ENCODE peak calls at places on chromosomes 5 and 9, in nine cellular contexts. X, O, Y, V, E, S, M, B and U are unnamed samples.

GRCh38 chr5:176629853-176630680 is at the start of the genes EIF4E1B and SNCB:
- DNase-seq in Y (peak; percentile 80), V (peak; percentile 39), O (no peak), X (peak; percentile 87), B (peak; percentile 39), M (no peak), E (peak; percentile 30), S (no peak), U (peak; percentile 58)

GRCh38 chr5:73623929-73624404 is 2.0 kb upstream of the ARHGEF28 start:
- DNase-seq in B (no peak), E (no peak), M (no peak), S (no peak), V (no peak), Y (no peak), O (no peak), X (no peak), U (no peak)

GRCh38 chr9:104093162-104093561 is 947 bp upstream of the SMC2 start:
- DNase-seq in B (no peak), S (no peak), E (peak; percentile 25), M (no peak), V (no peak), Y (no peak), O (no peak), X (peak; percentile 10), U (peak; percentile 2)

GRCh38 chr5:7018144-7018543 is 304.9 kb downstream of the TENT4A start:
- DNase-seq in V (no peak), O (no peak), E (no peak), M (no peak), X (no peak), S (no peak), B (no peak), Y (no peak), U (no peak)

GRCh38 chr5:80491296-80491695 is 3.4 kb downstream of the FAM151B start:
- DNase-seq in M (no peak), B (no peak), S (no peak), O (no peak), X (no peak), E (no peak), Y (no peak), V (no peak), U (no peak)

GRCh38 chr5:135222171-135222681 is 176.8 kb downstream of the MACROH2A1 start:
- DNase-seq in E (no peak), M (peak; percentile 10), V (peak; percentile 68), O (no peak), X (no peak), B (no peak), S (no peak), Y (peak; percentile 18), U (no peak)

GRCh38 chr9:89602978-89603628 is 1.7 kb upstream of the GADD45G start:
- DNase-seq in M (peak; percentile 90), E (peak; percentile 82), O (peak; percentile 69), V (peak; percentile 86), B (peak; percentile 91), X (peak; percentile 94), Y (peak; percentile 97), S (peak; percentile 94), U (peak; percentile 84)

GRCh38 chr9:89597711-89598707 is 6.8 kb upstream of the GADD45G start:
- DNase-seq in E (peak; percentile 68), S (no peak), B (no peak), O (peak; percentile 47), Y (no peak), V (peak; percentile 57), M (peak; percentile 59), X (peak; percentile 74), U (peak; percentile 69)

GRCh38 chr9:77427256-77427927 is 220.7 kb downstream of the GNA14 start:
- DNase-seq in E (no peak), V (no peak), O (no peak), Y (no peak), B (no peak), S (no peak), X (no peak), M (no peak), U (peak; percentile 84)

GRCh38 chr5:59005934-59006701 is 423.2 kb downstream of the RAB3C start:
- DNase-seq in M (no peak), X (no peak), O (no peak), B (no peak), S (no peak), V (no peak), Y (no peak), E (no peak), U (no peak)

GRCh38 chr5:167652690-167653089 is 638.8 kb upstream of the WWC1 start:
- DNase-seq in V (no peak), O (no peak), X (no peak), M (no peak), S (no peak), E (no peak), Y (no peak), B (no peak), U (no peak)

GRCh38 chr5:32933692-32934091 is 222.6 kb downstream of the NPR3 start:
- DNase-seq in Y (no peak), X (no peak), V (no peak), M (no peak), E (no peak), S (no peak), O (no peak), B (no peak), U (no peak)

GRCh38 chr5:102638316-102638715 is 116.8 kb upstream of the PAM start:
- DNase-seq in S (no peak), Y (no peak), B (no peak), X (no peak), V (no peak), M (no peak), E (no peak), O (no peak), U (no peak)

GRCh38 chr5:178282391-178282790 is 49.8 kb upstream of the PHYKPL start:
- DNase-seq in B (no peak), V (no peak), S (peak; percentile 24), O (no peak), E (no peak), Y (no peak), X (no peak), M (no peak), U (no peak)

GRCh38 chr9:23821400-23822181 is 4.4 kb downstream of the ELAVL2 start:
- DNase-seq in M (no peak), X (peak; percentile 89), E (no peak), O (no peak), V (no peak), Y (peak; percentile 63), S (no peak), B (peak; percentile 11), U (no peak)
- H3K4me3 ChIP-seq in M (peak overlapping the region; percentile 26), X (peak overlapping the region; percentile 77), E (no peak overlapping the region), O (peak overlapping the region; percentile 41), V (no peak overlapping the region), Y (peak overlapping the region; percentile 33), S (peak overlapping the region; percentile 16), B (peak overlapping the region; percentile 39), U (no peak overlapping the region)

GRCh38 chr5:166637295-166637694 is 1654.2 kb upstream of the WWC1 start:
- DNase-seq in X (no peak), E (no peak), B (no peak), V (no peak), M (no peak), S (no peak), Y (no peak), O (no peak), U (no peak)
- H3K4me3 ChIP-seq in X (no peak overlapping the region), E (no peak overlapping the region), B (no peak overlapping the region), V (no peak overlapping the region), M (no peak overlapping the region), S (no peak overlapping the region), Y (no peak overlapping the region), O (no peak overlapping the region), U (no peak overlapping the region)

GRCh38 chr5:2740849-2741555 is 10.5 kb downstream of the IRX2 start:
- DNase-seq in E (no peak), Y (no peak), O (no peak), S (no peak), M (no peak), B (no peak), X (peak; percentile 42), V (no peak), U (no peak)
- H3K4me3 ChIP-seq in E (no peak overlapping the region), Y (no peak overlapping the region), O (peak overlapping the region; percentile 21), S (no peak overlapping the region), M (no peak overlapping the region), B (no peak overlapping the region), X (peak overlapping the region; percentile 59), V (no peak overlapping the region), U (no peak overlapping the region)

GRCh38 chr5:142881727-142882126 is 111.5 kb downstream of the ARHGAP26 start:
- DNase-seq in X (peak; percentile 39), V (no peak), B (no peak), O (no peak), Y (no peak), E (no peak), M (no peak), S (no peak), U (no peak)
- H3K4me3 ChIP-seq in X (no peak overlapping the region), V (no peak overlapping the region), B (no peak overlapping the region), O (no peak overlapping the region), Y (no peak overlapping the region), E (no peak overlapping the region), M (no peak overlapping the region), S (no peak overlapping the region), U (no peak overlapping the region)

DNA sequence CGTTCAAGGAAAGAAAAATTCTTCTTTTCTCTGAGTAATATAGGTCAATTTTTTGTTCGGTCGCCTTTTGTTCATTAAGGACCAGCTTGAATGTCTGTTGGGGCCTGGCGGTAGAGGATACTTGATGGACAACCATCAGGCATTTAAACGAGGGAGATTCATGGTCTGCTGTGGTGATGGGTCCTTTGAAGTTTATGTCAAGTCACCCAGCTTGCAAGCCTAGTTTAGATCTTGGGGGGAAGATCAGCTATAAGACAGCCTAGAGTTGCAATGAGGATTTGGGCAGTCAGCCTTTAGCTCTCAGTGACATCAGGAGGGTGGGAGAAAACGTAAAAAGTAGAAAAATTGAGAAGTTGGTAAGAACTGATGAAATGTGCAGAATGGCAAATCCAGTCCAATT is 80.2 kb upstream of the SPRY4 start:
- DNase-seq in E (no peak), O (no peak), S (no peak), V (no peak), B (no peak), M (no peak), Y (no peak), X (no peak), U (no peak)
- H3K4me3 ChIP-seq in E (no peak overlapping the region), O (no peak overlapping the region), S (no peak overlapping the region), V (peak overlapping the region; percentile 55), B (no peak overlapping the region), M (no peak overlapping the region), Y (no peak overlapping the region), X (no peak overlapping the region), U (no peak overlapping the region)

GRCh38 chr5:107571621-107572489 is 98.9 kb downstream of the EFNA5 start:
- DNase-seq in X (peak; percentile 97), Y (peak; percentile 98), B (peak; percentile 91), E (peak; percentile 92), V (peak; percentile 98), M (peak; percentile 92), O (peak; percentile 91), S (peak; percentile 93), U (peak; percentile 95)
- H3K4me3 ChIP-seq in X (peak overlapping the region; percentile 31), Y (peak overlapping the region; percentile 37), B (peak overlapping the region; percentile 53), E (peak overlapping the region; percentile 54), V (peak overlapping the region; percentile 56), M (peak overlapping the region; percentile 40), O (peak overlapping the region; percentile 22), S (peak overlapping the region; percentile 48), U (peak overlapping the region; percentile 21)

GRCh38 chr5:123093279-123094226 is 4.5 kb downstream of the PRDM6 start:
- DNase-seq in S (no peak), V (no peak), B (no peak), Y (no peak), O (no peak), X (peak; percentile 72), E (peak; percentile 81), M (no peak), U (no peak)
- H3K4me3 ChIP-seq in S (no peak overlapping the region), V (no peak overlapping the region), B (no peak overlapping the region), Y (no peak overlapping the region), O (peak overlapping the region; percentile 28), X (peak overlapping the region; percentile 44), E (peak overlapping the region; percentile 92), M (no peak overlapping the region), U (no peak overlapping the region)